ENCODE peak calls at places on chromosomes 3 and 15, in five cellular contexts. Y is WTC11, G is AG08395, S is activated T-cell treated with anti-CD3 and anti-CD28 coated beads for 1 hour, I is lower leg skin. V is an unnamed sample.

GRCh38 chr15:41940441-41940857 is 31.9 kb downstream of the EHD4 start:
- DNase-seq in Y (no peak), G (peak), S (no peak), I (peak), V (peak)

GRCh38 chr15:70627734-70628541 is 135.4 kb downstream of the UACA start:
- DNase-seq in Y (peak), G (peak), S (no peak), I (no peak), V (no peak)

GRCh38 chr15:28875461-28875965 is 10.3 kb upstream of the APBA2 start:
- DNase-seq in Y (no peak), G (no peak), S (no peak), I (no peak), V (peak)

GRCh38 chr3:108117245-108117644 is 26.4 kb upstream of the CD47 start:
- DNase-seq in Y (no peak), G (peak), S (no peak), I (no peak), V (no peak)

GRCh38 chr3:39671600-39671999 is 137.8 kb upstream of the MYRIP start:
- DNase-seq in Y (no peak), G (no peak), S (no peak), I (no peak), V (no peak)

GRCh38 chr15:73716417-73716816 is 32.2 kb downstream of the CD276 start:
- DNase-seq in Y (no peak), G (no peak), S (no peak), I (no peak), V (no peak)

GRCh38 chr15:80152896-80153876 is at the start of gene FAH:
- DNase-seq in Y (no peak), G (peak), S (no peak), I (peak), V (peak)

GRCh38 chr3:99384596-99384995 is 253.8 kb upstream of the COL8A1 start:
- DNase-seq in Y (no peak), G (no peak), S (no peak), I (no peak), V (no peak)

GRCh38 chr3:104990758-104991157 is 376.0 kb upstream of the ALCAM start:
- DNase-seq in Y (no peak), G (no peak), S (no peak), I (no peak), V (no peak)

GRCh38 chr3:142902356-142902755 is 13.5 kb upstream of the PCOLCE2 start:
- DNase-seq in Y (no peak), G (no peak), S (no peak), I (no peak), V (no peak)

GRCh38 chr15:68335251-68335650 is 57.7 kb downstream of the FEM1B start:
- DNase-seq in Y (no peak), G (peak), S (no peak), I (no peak), V (no peak)

GRCh38 chr3:119187266-119187665 is 13.9 kb downstream of the UPK1B start:
- DNase-seq in Y (no peak), G (no peak), S (no peak), I (no peak), V (no peak)

GRCh38 chr3:30770387-30770786 is 124.1 kb downstream of the GADL1 start:
- DNase-seq in Y (no peak), G (peak), S (no peak), I (no peak), V (no peak)

GRCh38 chr15:79635149-79635771 is 203.1 kb downstream of the MINAR1 start:
- DNase-seq in Y (no peak), G (no peak), S (no peak), I (no peak), V (peak)

GRCh38 chr3:195265363-195265976 is 5.5 kb downstream of the XXYLT1 start:
- DNase-seq in Y (no peak), G (no peak), S (no peak), I (peak), V (no peak)